ENCODE peak calls at places on chromosomes 6 and 20, in five cellular contexts. D, A, S, N and P are unnamed samples.

GRCh38 chr6:17381429-17382147 is 11.8 kb upstream of the CAP2 start:
- DNase-seq in D (no peak), A (no peak), S (no peak), N (no peak), P (no peak)

GRCh38 chr6:116370717-116371383 is at the start of gene DSE:
- DNase-seq in D (peak; percentile 96), A (no peak), S (peak; percentile 85), N (no peak), P (peak; percentile 76)

GRCh38 chr6:47135772-47136171 is 93.6 kb upstream of the ADGRF1 start:
- DNase-seq in D (no peak), A (no peak), S (no peak), N (peak; percentile 93), P (peak; percentile 91)

GRCh38 chr6:153208706-153209105 is 77.6 kb upstream of the RGS17 start:
- DNase-seq in D (no peak), A (no peak), S (no peak), N (no peak), P (no peak)

GRCh38 chr6:46989384-46989783 is 52.7 kb downstream of the ADGRF1 start:
- DNase-seq in D (no peak), A (no peak), S (no peak), N (no peak), P (no peak)

GRCh38 chr6:111773501-111774345 is 99.5 kb downstream of the FYN start:
- DNase-seq in D (no peak), A (no peak), S (no peak), N (no peak), P (no peak)

GRCh38 chr6:82740066-82740465 is 325.6 kb downstream of the UBE3D start:
- DNase-seq in D (no peak), A (no peak), S (no peak), N (no peak), P (no peak)

GRCh38 chr6:160041608-160042007 is 72.7 kb downstream of the IGF2R start:
- DNase-seq in D (no peak), A (no peak), S (no peak), N (peak; percentile 59), P (peak; percentile 55)

GRCh38 chr6:85472744-85473143 is 22.9 kb downstream of the NT5E start:
- DNase-seq in D (no peak), A (no peak), S (no peak), N (no peak), P (peak; percentile 50)

GRCh38 chr20:32623667-32624157 is 38.6 kb upstream of the NOL4L start:
- DNase-seq in D (no peak), A (peak; percentile 13), S (peak; percentile 68), N (no peak), P (no peak)
- TF ChIP-seq CTCF in D (no peak), A (peak; percentile 56), S (peak; percentile 58), N (no peak), P (no peak)

GRCh38 chr6:2970753-2971419 is 481 bp downstream of the SERPINB6 start:
- DNase-seq in D (peak; percentile 97), A (no peak), S (no peak), N (no peak), P (peak; percentile 29)
- H3K27ac ChIP-seq in D (peak overlapping the region; percentile 98), A (no peak overlapping the region), S (no peak overlapping the region), N (peak overlapping the region; percentile 57), P (peak overlapping the region; percentile 94)

DNA sequence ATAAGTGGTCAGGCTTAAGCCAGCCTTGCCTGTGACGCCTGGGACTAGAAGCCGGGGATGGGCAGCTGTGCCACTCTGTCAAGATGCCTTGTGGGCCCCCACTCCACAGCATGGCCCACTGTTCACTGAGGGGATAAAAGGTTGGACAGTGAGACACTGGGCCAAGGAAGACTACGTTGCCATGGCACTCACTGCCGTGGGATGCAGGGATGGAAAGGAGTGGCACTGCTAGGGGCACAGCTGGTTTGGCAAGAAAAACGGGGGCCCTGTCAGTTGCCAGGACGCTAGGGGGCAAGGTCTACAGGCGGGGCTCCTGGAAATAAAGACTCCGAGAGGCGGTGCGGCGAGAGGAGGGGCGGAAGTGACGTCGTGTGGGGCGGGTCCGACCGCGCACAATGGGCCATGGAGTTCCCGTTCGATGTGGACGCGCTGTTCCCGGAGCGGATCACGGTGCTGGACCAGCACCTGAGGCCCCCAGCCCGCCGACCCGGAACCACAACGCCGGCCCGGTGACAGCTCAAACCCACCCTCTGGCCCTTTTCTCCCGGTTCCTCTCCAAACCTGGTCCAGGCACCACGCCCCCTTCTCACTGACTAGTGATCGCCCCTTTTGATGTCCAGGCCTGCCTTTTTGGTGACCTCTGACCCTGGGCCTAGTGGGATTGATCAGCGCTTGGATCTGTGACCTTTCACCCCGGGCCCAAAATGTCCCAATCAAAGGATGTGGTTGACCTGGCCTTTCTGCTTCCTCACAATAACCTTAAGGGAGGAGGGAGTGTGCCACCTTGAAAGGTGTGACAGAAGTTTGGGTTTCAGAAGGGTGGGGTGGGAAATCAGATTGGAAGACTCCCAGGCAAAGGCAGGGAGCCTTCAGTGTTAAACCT is at the start of gene ATAT1:
- DNase-seq in D (peak; percentile 97), A (peak; percentile 60), S (peak; percentile 94), N (peak; percentile 32), P (peak; percentile 91)
- TF ChIP-seq CTCF in D (peak; percentile 19), A (peak; percentile 57), S (peak; percentile 55), N (peak; percentile 61), P (no peak)

GRCh38 chr6:108336971-108337370 is 42.1 kb downstream of the AFG1L start:
- DNase-seq in D (no peak), A (no peak), S (no peak), N (no peak), P (no peak)

GRCh38 chr6:108337721-108338120 is 42.9 kb downstream of the AFG1L start:
- DNase-seq in D (no peak), A (no peak), S (no peak), N (no peak), P (no peak)

GRCh38 chr6:108330806-108331205 is 36.0 kb downstream of the AFG1L start:
- DNase-seq in D (no peak), A (no peak), S (no peak), N (no peak), P (no peak)

DNA sequence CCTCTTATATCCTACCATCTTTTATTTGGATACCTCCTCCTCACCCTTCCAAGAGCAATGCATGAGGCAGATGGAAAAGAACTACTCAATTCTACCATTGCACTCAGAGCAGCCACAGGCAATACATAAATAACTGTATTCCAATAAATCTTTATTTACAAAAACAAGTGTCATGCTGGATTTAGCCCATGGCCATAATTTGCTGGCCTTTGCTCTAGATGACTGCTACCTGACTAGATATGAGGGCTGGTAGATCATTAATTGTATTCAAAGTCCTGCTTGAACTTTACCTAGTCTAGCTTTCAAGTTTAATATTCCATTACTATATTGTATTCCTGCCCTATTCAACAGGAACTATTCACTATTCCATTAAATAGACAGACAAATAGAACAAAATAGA is 37.1 kb downstream of the AFG1L start:
- DNase-seq in D (no peak), A (no peak), S (no peak), N (no peak), P (no peak)
- H3K27ac ChIP-seq in D (no peak overlapping the region), A (no peak overlapping the region), S (no peak overlapping the region), N (no peak overlapping the region), P (no peak overlapping the region)

DNA sequence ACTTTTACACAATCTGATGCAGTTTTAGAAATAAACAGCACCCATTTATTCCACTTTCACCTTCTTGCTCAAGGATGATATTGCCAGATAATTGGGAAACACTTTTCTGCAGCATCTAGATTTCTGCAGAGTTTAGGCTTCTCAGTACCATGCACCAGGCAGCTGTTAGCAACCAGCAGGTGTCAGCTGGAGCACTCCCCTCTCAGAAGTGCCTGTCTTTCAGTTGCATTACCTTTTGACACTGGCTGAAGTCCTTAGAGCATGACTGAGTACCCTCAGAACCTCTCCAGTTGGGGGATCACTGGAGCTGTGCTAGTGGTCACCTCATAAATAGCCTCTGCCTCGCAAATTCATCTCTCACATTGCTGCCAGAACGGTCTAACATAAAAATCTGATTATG is 91.2 kb downstream of the DNAH8 start:
- DNase-seq in D (no peak), A (no peak), S (no peak), N (no peak), P (no peak)
- TF ChIP-seq CTCF in D (no peak), A (peak; percentile 31), S (peak; percentile 29), N (no peak), P (no peak)

GRCh38 chr20:50389808-50390684 is 120.1 kb upstream of the PTPN1 start:
- DNase-seq in D (no peak), A (no peak), S (no peak), N (no peak), P (no peak)
- H3K27ac ChIP-seq in D (no peak overlapping the region), A (no peak overlapping the region), S (no peak overlapping the region), N (no peak overlapping the region), P (no peak overlapping the region)

GRCh38 chr20:51132286-51132810 is 109.4 kb upstream of the KCNG1 start:
- DNase-seq in D (no peak), A (no peak), S (peak; percentile 8), N (no peak), P (no peak)
- TF ChIP-seq CTCF in D (no peak), A (no peak), S (no peak), N (no peak), P (no peak)